ENCODE peak calls at places on chromosomes 12 and 14, in five cellular contexts. One of them, this sample, is unnamed.
A peak's percentile ranks its signal among the peaks of the same experiment; 100 is the strongest.

GRCh38 chr14:61132336-61132735 is 148.8 kb downstream of the TMEM30B start:
- DNase-seq in GM13977: no peak
- DNase-seq in foreskin fibroblast: no peak
- DNase-seq in B cell: no peak
- DNase-seq in neural progenitor cell: no peak
- DNase-seq in this sample: no peak

GRCh38 chr14:99300190-99300589 is 28.2 kb upstream of the BCL11B start:
- DNase-seq in foreskin fibroblast: no peak
- DNase-seq in GM13977: no peak
- DNase-seq in B cell: no peak
- DNase-seq in neural progenitor cell: no peak
- DNase-seq in this sample: no peak

GRCh38 chr12:57893460-57894353 is 47.2 kb upstream of the CTDSP2 start:
- DNase-seq in GM13977: no peak
- DNase-seq in neural progenitor cell: peak; percentile 47
- DNase-seq in foreskin fibroblast: peak; percentile 94
- DNase-seq in B cell: no peak
- DNase-seq in this sample: no peak

GRCh38 chr14:64758711-64759554 is 54.7 kb downstream of the PLEKHG3 start:
- DNase-seq in neural progenitor cell: no peak
- DNase-seq in foreskin fibroblast: peak; percentile 91
- DNase-seq in GM13977: no peak
- DNase-seq in B cell: no peak
- DNase-seq in this sample: no peak

GRCh38 chr14:102665665-102666064 is 73.2 kb downstream of the RCOR1 start:
- DNase-seq in neural progenitor cell: no peak
- DNase-seq in foreskin fibroblast: no peak
- DNase-seq in GM13977: no peak
- DNase-seq in B cell: no peak
- DNase-seq in this sample: no peak

GRCh38 chr12:26630546-26631027 is 202.4 kb downstream of the ITPR2 start:
- DNase-seq in B cell: no peak
- DNase-seq in foreskin fibroblast: peak; percentile 41
- DNase-seq in GM13977: no peak
- DNase-seq in neural progenitor cell: no peak
- DNase-seq in this sample: no peak

GRCh38 chr12:77924703-77925102 is 94.0 kb downstream of the NAV3 start:
- DNase-seq in foreskin fibroblast: peak; percentile 24
- DNase-seq in B cell: no peak
- DNase-seq in neural progenitor cell: no peak
- DNase-seq in GM13977: no peak
- DNase-seq in this sample: no peak

GRCh38 chr14:69820991-69821390 is 23.9 kb upstream of the SLC10A1 start:
- DNase-seq in GM13977: no peak
- DNase-seq in neural progenitor cell: no peak
- DNase-seq in foreskin fibroblast: no peak
- DNase-seq in B cell: no peak
- DNase-seq in this sample: no peak

GRCh38 chr12:102169922-102170698 is 27.5 kb downstream of the PMCH start:
- DNase-seq in neural progenitor cell: peak; percentile 49
- DNase-seq in B cell: peak; percentile 8
- DNase-seq in foreskin fibroblast: peak; percentile 8
- DNase-seq in GM13977: peak; percentile 20
- DNase-seq in this sample: peak; percentile 26

GRCh38 chr12:127781336-127781735 is 485.6 kb upstream of the TMEM132C start:
- DNase-seq in neural progenitor cell: no peak
- DNase-seq in B cell: no peak
- DNase-seq in foreskin fibroblast: no peak
- DNase-seq in GM13977: no peak
- DNase-seq in this sample: no peak

GRCh38 chr12:62211510-62211909 is 48.7 kb upstream of the USP15 start:
- DNase-seq in neural progenitor cell: no peak
- DNase-seq in GM13977: no peak
- DNase-seq in B cell: no peak
- DNase-seq in foreskin fibroblast: peak; percentile 14
- DNase-seq in this sample: no peak

GRCh38 chr12:85733984-85734383 is 102.2 kb downstream of the RASSF9 start:
- DNase-seq in foreskin fibroblast: no peak
- DNase-seq in GM13977: no peak
- DNase-seq in B cell: no peak
- DNase-seq in neural progenitor cell: no peak
- DNase-seq in this sample: no peak

GRCh38 chr14:95174184-95174804 is 17.0 kb upstream of the DICER1 start:
- DNase-seq in B cell: no peak
- DNase-seq in GM13977: no peak
- DNase-seq in neural progenitor cell: no peak
- DNase-seq in foreskin fibroblast: no peak
- DNase-seq in this sample: no peak

GRCh38 chr14:58816416-58817115 is 178.8 kb downstream of the DACT1 start:
- DNase-seq in B cell: no peak
- DNase-seq in GM13977: no peak
- DNase-seq in neural progenitor cell: no peak
- DNase-seq in foreskin fibroblast: no peak
- DNase-seq in this sample: no peak

GRCh38 chr14:68734231-68734732 is 58.6 kb downstream of the ZFP36L1 start:
- DNase-seq in foreskin fibroblast: no peak
- DNase-seq in GM13977: peak; percentile 54
- DNase-seq in B cell: no peak
- DNase-seq in neural progenitor cell: no peak
- DNase-seq in this sample: peak; percentile 86

GRCh38 chr14:105364100-105364708 is 34.1 kb upstream of the TEX22 start:
- DNase-seq in B cell: peak; percentile 86
- DNase-seq in neural progenitor cell: no peak
- DNase-seq in foreskin fibroblast: peak; percentile 84
- DNase-seq in GM13977: peak; percentile 81
- DNase-seq in this sample: peak; percentile 49

GRCh38 chr12:126915309-126915708 is 1351.7 kb upstream of the TMEM132C start:
- DNase-seq in GM13977: no peak
- DNase-seq in neural progenitor cell: no peak
- DNase-seq in B cell: no peak
- DNase-seq in foreskin fibroblast: no peak
- DNase-seq in this sample: no peak

GRCh38 chr14:56487090-56487667 is 92.4 kb upstream of the TMEM260 start:
- DNase-seq in B cell: no peak
- DNase-seq in neural progenitor cell: peak; percentile 42
- DNase-seq in GM13977: no peak
- DNase-seq in foreskin fibroblast: peak; percentile 12
- DNase-seq in this sample: no peak

GRCh38 chr14:101947577-101947903 is 16.8 kb upstream of the DYNC1H1 start:
- DNase-seq in GM13977: peak; percentile 44
- DNase-seq in neural progenitor cell: no peak
- DNase-seq in foreskin fibroblast: no peak
- DNase-seq in B cell: peak; percentile 48
- DNase-seq in this sample: peak; percentile 48

GRCh38 chr14:73786632-73786941 is 65.0 kb upstream of the PTGR2 start:
- DNase-seq in neural progenitor cell: peak; percentile 77
- DNase-seq in foreskin fibroblast: no peak
- DNase-seq in B cell: no peak
- DNase-seq in GM13977: peak; percentile 64
- DNase-seq in this sample: peak; percentile 42

GRCh38 chr12:116153983-116154382 is 123.5 kb downstream of the MED13L start:
- DNase-seq in foreskin fibroblast: no peak
- DNase-seq in GM13977: no peak
- DNase-seq in B cell: no peak
- DNase-seq in neural progenitor cell: no peak
- DNase-seq in this sample: no peak

GRCh38 chr14:97578982-97579381 is 781.8 kb downstream of the VRK1 start:
- DNase-seq in B cell: no peak
- DNase-seq in GM13977: no peak
- DNase-seq in neural progenitor cell: no peak
- DNase-seq in foreskin fibroblast: no peak
- DNase-seq in this sample: no peak

GRCh38 chr14:95488376-95489162 is 27.9 kb downstream of the SYNE3 start:
- DNase-seq in neural progenitor cell: no peak
- DNase-seq in GM13977: no peak
- DNase-seq in B cell: no peak
- DNase-seq in foreskin fibroblast: no peak
- DNase-seq in this sample: no peak

GRCh38 chr14:100818221-100818699 is 7.7 kb upstream of the MEG3 start:
- DNase-seq in neural progenitor cell: no peak
- DNase-seq in GM13977: no peak
- DNase-seq in B cell: no peak
- DNase-seq in foreskin fibroblast: no peak
- DNase-seq in this sample: no peak

GRCh38 chr14:100819453-100819828 is 6.5 kb upstream of the MEG3 start:
- DNase-seq in B cell: no peak
- DNase-seq in neural progenitor cell: no peak
- DNase-seq in foreskin fibroblast: no peak
- DNase-seq in GM13977: no peak
- DNase-seq in this sample: no peak

GRCh38 chr14:100816286-100816949 is 9.5 kb upstream of the MEG3 start:
- DNase-seq in neural progenitor cell: no peak
- DNase-seq in GM13977: no peak
- DNase-seq in foreskin fibroblast: no peak
- DNase-seq in B cell: no peak
- DNase-seq in this sample: no peak

GRCh38 chr14:100815478-100816285 is 10.2 kb upstream of the MEG3 start:
- DNase-seq in B cell: no peak
- DNase-seq in foreskin fibroblast: peak; percentile 44
- DNase-seq in neural progenitor cell: no peak
- DNase-seq in GM13977: no peak
- DNase-seq in this sample: no peak

DNA sequence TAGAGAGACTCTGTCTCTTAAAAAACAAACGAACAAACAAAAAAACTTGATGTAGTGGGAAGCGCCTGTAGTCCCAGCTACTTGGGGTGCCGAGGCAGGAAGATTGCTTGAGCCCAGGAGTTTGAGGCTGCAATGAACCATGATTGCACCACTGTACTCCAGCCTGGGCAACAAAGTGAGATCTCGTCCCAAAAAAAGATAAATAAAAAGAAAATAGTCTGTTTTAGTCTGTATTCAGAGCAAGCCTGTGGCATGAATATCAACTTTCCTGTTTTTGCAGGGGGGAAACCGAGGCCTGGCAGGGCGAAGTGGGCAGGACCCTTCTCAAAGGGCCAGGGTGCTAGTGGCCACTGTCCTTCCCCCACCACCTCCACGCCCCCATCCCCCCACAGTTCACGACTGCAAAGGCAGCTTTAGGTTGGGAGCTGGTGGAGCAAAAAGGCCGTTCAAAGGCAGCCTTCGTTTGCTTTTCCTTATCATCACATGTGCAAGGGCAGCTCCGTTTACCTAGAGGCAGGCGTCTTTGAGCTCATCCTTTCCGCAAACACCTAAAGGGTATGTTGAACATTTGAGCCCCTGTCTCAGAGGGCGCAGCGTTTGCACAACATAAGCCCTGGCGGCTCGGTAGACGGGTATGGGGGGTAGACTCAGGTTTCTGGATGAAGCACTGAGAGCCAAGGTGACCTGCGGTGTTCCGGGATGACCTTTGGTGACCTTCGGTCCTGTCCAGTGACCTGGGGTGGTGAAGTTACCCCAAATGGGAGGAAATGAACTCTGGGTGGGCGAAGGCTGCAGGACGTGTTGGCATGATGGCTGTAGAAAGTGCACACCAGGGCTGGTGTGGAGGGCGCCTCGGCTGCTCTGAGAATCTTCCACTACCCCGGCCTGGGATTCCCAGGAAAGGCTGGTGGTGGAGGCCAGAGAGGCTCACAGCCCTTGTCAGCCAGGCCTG is 8.7 kb upstream of the MEG3 start:
- DNase-seq in B cell: no peak
- DNase-seq in neural progenitor cell: no peak
- DNase-seq in GM13977: no peak
- DNase-seq in foreskin fibroblast: no peak
- DNase-seq in this sample: no peak
- TF ChIP-seq CTCF in B cell: no peak
- TF ChIP-seq CTCF in neural progenitor cell: no peak
- TF ChIP-seq CTCF in GM13977: no peak
- TF ChIP-seq CTCF in foreskin fibroblast: no peak
- TF ChIP-seq CTCF in this sample: no peak

GRCh38 chr14:21234112-21234511 is 35.1 kb downstream of the HNRNPC start:
- DNase-seq in neural progenitor cell: no peak
- DNase-seq in B cell: no peak
- DNase-seq in foreskin fibroblast: no peak
- DNase-seq in GM13977: no peak
- DNase-seq in this sample: no peak

GRCh38 chr14:21231020-21231652 is 38.1 kb downstream of the HNRNPC start:
- DNase-seq in B cell: no peak
- DNase-seq in GM13977: no peak
- DNase-seq in foreskin fibroblast: no peak
- DNase-seq in neural progenitor cell: no peak
- DNase-seq in this sample: peak; percentile 24

GRCh38 chr14:21236948-21237797 is 32.1 kb downstream of the HNRNPC start:
- DNase-seq in GM13977: no peak
- DNase-seq in neural progenitor cell: no peak
- DNase-seq in B cell: no peak
- DNase-seq in foreskin fibroblast: no peak
- DNase-seq in this sample: no peak

GRCh38 chr14:21229821-21230220 is 39.4 kb downstream of the HNRNPC start:
- DNase-seq in GM13977: no peak
- DNase-seq in foreskin fibroblast: no peak
- DNase-seq in B cell: no peak
- DNase-seq in neural progenitor cell: no peak
- DNase-seq in this sample: no peak

GRCh38 chr14:21233457-21234076 is 35.7 kb downstream of the HNRNPC start:
- DNase-seq in foreskin fibroblast: no peak
- DNase-seq in neural progenitor cell: peak; percentile 24
- DNase-seq in GM13977: no peak
- DNase-seq in B cell: no peak
- DNase-seq in this sample: no peak
- TF ChIP-seq CTCF in foreskin fibroblast: peak; percentile 18
- TF ChIP-seq CTCF in neural progenitor cell: peak; percentile 37
- TF ChIP-seq CTCF in GM13977: peak; percentile 18
- TF ChIP-seq CTCF in B cell: no peak
- TF ChIP-seq CTCF in this sample: peak; percentile 34

GRCh38 chr14:90799420-90799819 is 16.8 kb downstream of the TTC7B start:
- DNase-seq in B cell: no peak
- DNase-seq in neural progenitor cell: no peak
- DNase-seq in foreskin fibroblast: no peak
- DNase-seq in GM13977: no peak
- DNase-seq in this sample: no peak
- TF ChIP-seq CTCF in B cell: no peak
- TF ChIP-seq CTCF in neural progenitor cell: no peak
- TF ChIP-seq CTCF in foreskin fibroblast: no peak
- TF ChIP-seq CTCF in GM13977: no peak
- TF ChIP-seq CTCF in this sample: no peak

DNA sequence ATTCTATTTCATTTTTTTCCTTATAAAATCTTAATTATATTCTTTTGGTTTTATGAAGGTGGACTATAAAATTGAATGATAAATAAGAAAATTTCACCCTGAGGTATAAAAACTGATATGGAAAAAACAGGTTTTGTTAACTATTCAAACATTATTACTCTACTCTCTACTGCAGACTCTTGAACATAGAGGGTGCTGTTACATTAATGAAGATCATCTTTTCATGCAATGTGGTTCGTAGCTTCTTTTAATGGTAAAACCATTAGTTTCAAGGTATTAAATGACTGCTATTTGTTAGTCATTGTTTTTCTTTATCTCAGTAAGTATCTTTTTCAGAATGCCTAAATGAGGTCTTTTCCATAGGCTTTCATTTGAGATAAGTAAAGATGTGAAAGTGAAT is 510.4 kb downstream of the SLC16A7 start:
- DNase-seq in foreskin fibroblast: no peak
- DNase-seq in B cell: no peak
- DNase-seq in GM13977: no peak
- DNase-seq in neural progenitor cell: no peak
- DNase-seq in this sample: no peak
- TF ChIP-seq CTCF in foreskin fibroblast: peak; percentile 19
- TF ChIP-seq CTCF in B cell: no peak
- TF ChIP-seq CTCF in GM13977: no peak
- TF ChIP-seq CTCF in neural progenitor cell: peak; percentile 29
- TF ChIP-seq CTCF in this sample: no peak